ENCODE peak calls at places on chromosome 16, in nine cellular contexts. One of them, this sample, is unnamed.

GRCh38 chr16:49281843-49282642 is 405 bp upstream of the CBLN1 start:
- DNase-seq in A549: peak
- DNase-seq in uterus: peak
- DNase-seq in Peyer's patch: peak
- DNase-seq in prostate gland: peak
- DNase-seq in transverse colon: peak
- DNase-seq in lower leg skin: peak
- DNase-seq in breast epithelium: peak
- DNase-seq in H1: peak
- DNase-seq in this sample: no peak

GRCh38 chr16:23729503-23730424 is 16.7 kb upstream of the ERN2 start:
- DNase-seq in breast epithelium: no peak
- DNase-seq in prostate gland: no peak
- DNase-seq in A549: no peak
- DNase-seq in lower leg skin: no peak
- DNase-seq in uterus: no peak
- DNase-seq in Peyer's patch: no peak
- DNase-seq in H1: peak
- DNase-seq in transverse colon: peak
- DNase-seq in this sample: no peak

GRCh38 chr16:80852261-80852872 is 48.0 kb upstream of the CDYL2 start:
- DNase-seq in Peyer's patch: no peak
- DNase-seq in H1: peak
- DNase-seq in lower leg skin: no peak
- DNase-seq in prostate gland: no peak
- DNase-seq in A549: peak
- DNase-seq in breast epithelium: no peak
- DNase-seq in uterus: no peak
- DNase-seq in transverse colon: peak
- DNase-seq in this sample: peak

GRCh38 chr16:58628845-58629680 is 563 bp downstream of the CNOT1 start:
- DNase-seq in lower leg skin: peak
- DNase-seq in prostate gland: peak
- DNase-seq in uterus: peak
- DNase-seq in breast epithelium: peak
- DNase-seq in Peyer's patch: peak
- DNase-seq in transverse colon: peak
- DNase-seq in H1: peak
- DNase-seq in A549: no peak
- DNase-seq in this sample: no peak

GRCh38 chr16:21950782-21951521 is 2.2 kb upstream of the UQCRC2 start:
- DNase-seq in lower leg skin: no peak
- DNase-seq in prostate gland: no peak
- DNase-seq in H1: no peak
- DNase-seq in Peyer's patch: no peak
- DNase-seq in breast epithelium: no peak
- DNase-seq in A549: peak
- DNase-seq in uterus: no peak
- DNase-seq in transverse colon: no peak
- DNase-seq in this sample: no peak

GRCh38 chr16:22736791-22737190 is 77.2 kb upstream of the HS3ST2 start:
- DNase-seq in breast epithelium: no peak
- DNase-seq in prostate gland: no peak
- DNase-seq in A549: no peak
- DNase-seq in transverse colon: no peak
- DNase-seq in Peyer's patch: no peak
- DNase-seq in uterus: no peak
- DNase-seq in lower leg skin: no peak
- DNase-seq in H1: no peak
- DNase-seq in this sample: no peak

GRCh38 chr16:81905277-81905676 is 106.0 kb downstream of the SDR42E1 start:
- DNase-seq in breast epithelium: no peak
- DNase-seq in H1: no peak
- DNase-seq in A549: no peak
- DNase-seq in transverse colon: no peak
- DNase-seq in Peyer's patch: no peak
- DNase-seq in prostate gland: no peak
- DNase-seq in uterus: no peak
- DNase-seq in lower leg skin: no peak
- DNase-seq in this sample: no peak

GRCh38 chr16:55495616-55496289 is 13.1 kb upstream of the LPCAT2 start:
- DNase-seq in lower leg skin: peak
- DNase-seq in uterus: peak
- DNase-seq in prostate gland: peak
- DNase-seq in breast epithelium: no peak
- DNase-seq in A549: no peak
- DNase-seq in H1: no peak
- DNase-seq in transverse colon: no peak
- DNase-seq in Peyer's patch: no peak
- DNase-seq in this sample: no peak

GRCh38 chr16:7487896-7488295 is 155.3 kb downstream of the RBFOX1 start:
- DNase-seq in A549: no peak
- DNase-seq in transverse colon: no peak
- DNase-seq in prostate gland: no peak
- DNase-seq in breast epithelium: no peak
- DNase-seq in H1: no peak
- DNase-seq in lower leg skin: no peak
- DNase-seq in Peyer's patch: no peak
- DNase-seq in uterus: no peak
- DNase-seq in this sample: no peak

GRCh38 chr16:86231321-86231995 is 278.9 kb upstream of the FOXF1 start:
- DNase-seq in breast epithelium: no peak
- DNase-seq in transverse colon: no peak
- DNase-seq in H1: peak
- DNase-seq in prostate gland: no peak
- DNase-seq in lower leg skin: no peak
- DNase-seq in A549: no peak
- DNase-seq in uterus: peak
- DNase-seq in Peyer's patch: no peak
- DNase-seq in this sample: no peak

GRCh38 chr16:77711775-77712174 is 10.5 kb upstream of the NUDT7 start:
- DNase-seq in transverse colon: peak
- DNase-seq in lower leg skin: no peak
- DNase-seq in H1: no peak
- DNase-seq in breast epithelium: no peak
- DNase-seq in prostate gland: no peak
- DNase-seq in uterus: no peak
- DNase-seq in Peyer's patch: no peak
- DNase-seq in A549: no peak
- DNase-seq in this sample: no peak

GRCh38 chr16:85665929-85666328 is 22.8 kb downstream of the GINS2 start:
- DNase-seq in breast epithelium: no peak
- DNase-seq in transverse colon: no peak
- DNase-seq in uterus: no peak
- DNase-seq in H1: no peak
- DNase-seq in A549: no peak
- DNase-seq in prostate gland: no peak
- DNase-seq in Peyer's patch: no peak
- DNase-seq in lower leg skin: no peak
- DNase-seq in this sample: no peak

GRCh38 chr16:48591976-48592375 is 18.0 kb downstream of the N4BP1 start:
- DNase-seq in Peyer's patch: no peak
- DNase-seq in transverse colon: no peak
- DNase-seq in uterus: no peak
- DNase-seq in lower leg skin: no peak
- DNase-seq in A549: no peak
- DNase-seq in breast epithelium: no peak
- DNase-seq in prostate gland: no peak
- DNase-seq in H1: no peak
- DNase-seq in this sample: no peak

GRCh38 chr16:87392823-87393679 is 915 bp downstream of the MAP1LC3B start:
- DNase-seq in transverse colon: peak
- DNase-seq in breast epithelium: peak
- DNase-seq in lower leg skin: peak
- DNase-seq in Peyer's patch: peak
- DNase-seq in uterus: peak
- DNase-seq in prostate gland: no peak
- DNase-seq in A549: peak
- DNase-seq in H1: peak
- DNase-seq in this sample: no peak
- TF ChIP-seq POLR2A in transverse colon: peak
- TF ChIP-seq POLR2A in breast epithelium: no peak
- TF ChIP-seq POLR2A in lower leg skin: no peak
- TF ChIP-seq POLR2A in Peyer's patch: no peak
- TF ChIP-seq POLR2A in uterus: no peak
- TF ChIP-seq POLR2A in prostate gland: peak
- TF ChIP-seq POLR2A in A549: no peak
- TF ChIP-seq POLR2A in H1: no peak
- TF ChIP-seq POLR2A in this sample: no peak

GRCh38 chr16:379961-380836 is 1.6 kb downstream of the PGAP6 start:
- DNase-seq in transverse colon: no peak
- DNase-seq in prostate gland: no peak
- DNase-seq in breast epithelium: no peak
- DNase-seq in Peyer's patch: no peak
- DNase-seq in H1: no peak
- DNase-seq in lower leg skin: no peak
- DNase-seq in uterus: no peak
- DNase-seq in A549: no peak
- DNase-seq in this sample: no peak

GRCh38 chr16:380837-381787 is 666 bp downstream of the PGAP6 start:
- DNase-seq in prostate gland: no peak
- DNase-seq in transverse colon: no peak
- DNase-seq in H1: peak
- DNase-seq in lower leg skin: no peak
- DNase-seq in A549: no peak
- DNase-seq in Peyer's patch: no peak
- DNase-seq in uterus: no peak
- DNase-seq in breast epithelium: no peak
- DNase-seq in this sample: no peak

GRCh38 chr16:383326-384020 is 1.7 kb upstream of the PGAP6 start:
- DNase-seq in Peyer's patch: peak
- DNase-seq in lower leg skin: no peak
- DNase-seq in breast epithelium: peak
- DNase-seq in prostate gland: peak
- DNase-seq in transverse colon: peak
- DNase-seq in uterus: no peak
- DNase-seq in A549: no peak
- DNase-seq in H1: peak
- DNase-seq in this sample: no peak

GRCh38 chr16:379183-379960 is 2.4 kb downstream of the PGAP6 start:
- DNase-seq in lower leg skin: no peak
- DNase-seq in Peyer's patch: no peak
- DNase-seq in uterus: no peak
- DNase-seq in H1: peak
- DNase-seq in A549: no peak
- DNase-seq in breast epithelium: peak
- DNase-seq in transverse colon: peak
- DNase-seq in prostate gland: peak
- DNase-seq in this sample: no peak

GRCh38 chr16:381788-382717 is at the start of gene PGAP6:
- DNase-seq in H1: peak
- DNase-seq in transverse colon: peak
- DNase-seq in breast epithelium: no peak
- DNase-seq in prostate gland: peak
- DNase-seq in lower leg skin: no peak
- DNase-seq in uterus: peak
- DNase-seq in Peyer's patch: peak
- DNase-seq in A549: no peak
- DNase-seq in this sample: peak
- TF ChIP-seq POLR2A in H1: no peak
- TF ChIP-seq POLR2A in transverse colon: peak
- TF ChIP-seq POLR2A in breast epithelium: no peak
- TF ChIP-seq POLR2A in prostate gland: peak
- TF ChIP-seq POLR2A in lower leg skin: no peak
- TF ChIP-seq POLR2A in uterus: peak
- TF ChIP-seq POLR2A in Peyer's patch: no peak
- TF ChIP-seq POLR2A in A549: peak
- TF ChIP-seq POLR2A in this sample: peak

DNA sequence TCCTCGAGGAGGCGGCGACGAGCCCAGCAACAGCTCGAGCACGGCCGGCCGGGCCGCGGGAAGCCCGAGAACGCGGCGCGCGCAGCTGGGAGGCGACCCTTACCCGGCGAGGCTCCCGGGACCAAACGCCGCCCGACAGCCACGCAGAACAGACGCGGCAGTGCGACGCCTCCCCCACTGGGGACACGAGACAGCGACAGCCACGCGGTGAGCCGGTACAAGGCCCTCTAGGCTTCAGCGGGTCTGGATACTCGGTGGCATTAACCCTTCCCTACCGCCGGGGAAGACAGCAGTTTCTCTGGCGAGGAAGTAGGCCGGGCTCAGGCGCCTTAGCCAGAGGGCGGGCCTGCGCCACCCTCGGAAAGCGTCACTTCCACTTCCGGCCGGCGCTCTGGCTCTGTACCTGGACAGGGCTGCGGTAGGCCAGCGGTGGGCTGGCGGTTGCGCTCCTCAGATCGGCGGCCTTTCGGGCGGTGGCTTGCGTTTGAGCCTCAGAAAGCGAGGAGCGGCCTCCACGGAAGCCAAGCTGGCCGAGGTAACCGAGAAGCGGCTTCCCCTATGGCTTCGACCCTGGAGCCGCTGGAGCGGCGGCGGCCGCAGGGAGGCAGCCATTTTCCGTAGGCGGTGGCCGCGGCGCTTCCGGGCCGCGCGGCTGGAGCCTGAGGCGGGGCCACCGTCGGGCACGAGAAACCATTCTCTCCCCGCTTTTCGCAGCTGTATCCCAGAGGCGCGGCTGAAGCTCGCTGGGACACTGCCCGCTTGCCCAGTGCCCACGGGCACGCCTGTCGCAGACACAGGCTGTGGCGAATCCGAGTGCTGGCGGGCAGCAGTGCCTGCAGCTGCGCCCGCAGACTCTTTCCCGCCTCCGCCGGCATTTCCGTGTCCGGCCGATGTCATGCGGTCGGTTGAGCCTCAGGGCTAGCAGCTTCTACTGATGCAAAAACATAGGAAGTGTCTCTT is at the start of the genes TIGD7 and ZNF75A:
- DNase-seq in H1: peak
- DNase-seq in lower leg skin: peak
- DNase-seq in prostate gland: peak
- DNase-seq in A549: peak
- DNase-seq in uterus: peak
- DNase-seq in Peyer's patch: peak
- DNase-seq in breast epithelium: peak
- DNase-seq in transverse colon: peak
- DNase-seq in this sample: peak
- TF ChIP-seq POLR2A in H1: peak
- TF ChIP-seq POLR2A in lower leg skin: peak
- TF ChIP-seq POLR2A in prostate gland: peak
- TF ChIP-seq POLR2A in A549: peak
- TF ChIP-seq POLR2A in uterus: peak
- TF ChIP-seq POLR2A in Peyer's patch: peak
- TF ChIP-seq POLR2A in breast epithelium: peak
- TF ChIP-seq POLR2A in transverse colon: peak
- TF ChIP-seq POLR2A in this sample: peak

DNA sequence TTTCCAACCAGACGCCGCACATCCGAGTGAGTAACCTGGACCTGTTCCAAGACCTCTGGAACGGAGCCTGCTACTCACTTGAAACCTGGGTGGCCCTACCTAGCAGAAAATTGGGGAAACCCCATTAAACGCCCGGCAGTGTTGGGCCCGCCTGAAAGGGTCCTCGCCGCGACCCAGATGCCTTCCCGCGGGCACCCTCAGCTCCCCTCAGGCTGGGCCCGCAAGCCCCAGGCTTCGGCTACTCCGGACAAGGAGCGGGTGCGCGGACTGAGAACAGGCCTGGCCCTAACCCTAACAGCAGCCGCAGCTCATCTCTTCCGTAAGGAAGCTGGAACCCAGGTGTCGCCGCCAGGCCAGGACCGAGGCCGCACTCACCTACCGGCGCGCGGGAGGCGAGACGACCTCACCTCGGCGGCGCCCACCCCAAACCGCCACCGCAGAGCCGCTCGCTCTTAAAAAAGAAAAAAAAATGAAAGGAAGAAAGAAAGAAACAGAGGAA is 344 bp downstream of the PSME3IP1 start:
- DNase-seq in uterus: peak
- DNase-seq in transverse colon: peak
- DNase-seq in A549: peak
- DNase-seq in prostate gland: peak
- DNase-seq in lower leg skin: peak
- DNase-seq in Peyer's patch: no peak
- DNase-seq in H1: no peak
- DNase-seq in breast epithelium: peak
- DNase-seq in this sample: peak
- TF ChIP-seq POLR2A in uterus: no peak
- TF ChIP-seq POLR2A in transverse colon: no peak
- TF ChIP-seq POLR2A in A549: no peak
- TF ChIP-seq POLR2A in prostate gland: no peak
- TF ChIP-seq POLR2A in lower leg skin: no peak
- TF ChIP-seq POLR2A in Peyer's patch: no peak
- TF ChIP-seq POLR2A in H1: no peak
- TF ChIP-seq POLR2A in breast epithelium: no peak
- TF ChIP-seq POLR2A in this sample: no peak

This sample was measured in H54.